ENCODE peak calls at places on chromosomes 5 and 9, in seven cellular contexts. C is breast epithelium, J is GM12891, Z is sigmoid colon, I is prostate gland, G is GM12892, E is transverse colon. K is an unnamed sample.

GRCh38 chr5:90866333-90866732 is 307.7 kb downstream of the ADGRV1 start:
- DNase-seq in C (no peak), J (no peak), Z (no peak), I (no peak), G (no peak), E (no peak), K (no peak)

GRCh38 chr9:24258626-24259025 is 287.1 kb downstream of the IZUMO3 start:
- DNase-seq in C (no peak), J (no peak), Z (no peak), I (no peak), G (no peak), E (no peak), K (no peak)

GRCh38 chr9:18396102-18396728 is 77.7 kb upstream of the ADAMTSL1 start:
- DNase-seq in C (no peak), J (no peak), Z (no peak), I (no peak), G (no peak), E (no peak), K (no peak)

GRCh38 chr5:132396589-132397001 is 27.1 kb downstream of the SLC22A5 start:
- DNase-seq in C (no peak), J (no peak), Z (no peak), I (no peak), G (no peak), E (no peak), K (no peak)

GRCh38 chr5:36662291-36662851 is 56.0 kb downstream of the SLC1A3 start:
- DNase-seq in C (no peak), J (no peak), Z (no peak), I (no peak), G (no peak), E (no peak), K (peak; percentile 58)

GRCh38 chr5:77560677-77561263 is 68.7 kb upstream of the WDR41 start:
- DNase-seq in C (no peak), J (no peak), Z (no peak), I (peak; percentile 5), G (no peak), E (no peak), K (no peak)

GRCh38 chr5:137487600-137487999 is 11.5 kb downstream of the SPOCK1 start:
- DNase-seq in C (no peak), J (no peak), Z (peak; percentile 73), I (no peak), G (no peak), E (no peak), K (no peak)

GRCh38 chr5:135129307-135129706 is 95.3 kb upstream of the PITX1 start:
- DNase-seq in C (no peak), J (no peak), Z (no peak), I (no peak), G (no peak), E (no peak), K (no peak)

GRCh38 chr5:96649938-96650540 is 12.1 kb upstream of the CAST start:
- DNase-seq in C (no peak), J (no peak), Z (no peak), I (no peak), G (no peak), E (peak; percentile 35), K (no peak)

GRCh38 chr9:35076848-35077247 is 2.9 kb downstream of the FANCG start:
- DNase-seq in C (peak; percentile 1), J (no peak), Z (no peak), I (no peak), G (no peak), E (no peak), K (no peak)

GRCh38 chr9:35075358-35075757 is 2.9 kb upstream of the VCP start:
- DNase-seq in C (peak; percentile 5), J (no peak), Z (peak; percentile 57), I (no peak), G (no peak), E (no peak), K (no peak)

GRCh38 chr9:35079041-35079425 is 709 bp downstream of the FANCG start:
- DNase-seq in C (no peak), J (no peak), Z (peak; percentile 35), I (no peak), G (no peak), E (no peak), K (no peak)

GRCh38 chr9:35078066-35078465 is 1.7 kb downstream of the FANCG start:
- DNase-seq in C (no peak), J (no peak), Z (no peak), I (no peak), G (no peak), E (no peak), K (no peak)

DNA sequence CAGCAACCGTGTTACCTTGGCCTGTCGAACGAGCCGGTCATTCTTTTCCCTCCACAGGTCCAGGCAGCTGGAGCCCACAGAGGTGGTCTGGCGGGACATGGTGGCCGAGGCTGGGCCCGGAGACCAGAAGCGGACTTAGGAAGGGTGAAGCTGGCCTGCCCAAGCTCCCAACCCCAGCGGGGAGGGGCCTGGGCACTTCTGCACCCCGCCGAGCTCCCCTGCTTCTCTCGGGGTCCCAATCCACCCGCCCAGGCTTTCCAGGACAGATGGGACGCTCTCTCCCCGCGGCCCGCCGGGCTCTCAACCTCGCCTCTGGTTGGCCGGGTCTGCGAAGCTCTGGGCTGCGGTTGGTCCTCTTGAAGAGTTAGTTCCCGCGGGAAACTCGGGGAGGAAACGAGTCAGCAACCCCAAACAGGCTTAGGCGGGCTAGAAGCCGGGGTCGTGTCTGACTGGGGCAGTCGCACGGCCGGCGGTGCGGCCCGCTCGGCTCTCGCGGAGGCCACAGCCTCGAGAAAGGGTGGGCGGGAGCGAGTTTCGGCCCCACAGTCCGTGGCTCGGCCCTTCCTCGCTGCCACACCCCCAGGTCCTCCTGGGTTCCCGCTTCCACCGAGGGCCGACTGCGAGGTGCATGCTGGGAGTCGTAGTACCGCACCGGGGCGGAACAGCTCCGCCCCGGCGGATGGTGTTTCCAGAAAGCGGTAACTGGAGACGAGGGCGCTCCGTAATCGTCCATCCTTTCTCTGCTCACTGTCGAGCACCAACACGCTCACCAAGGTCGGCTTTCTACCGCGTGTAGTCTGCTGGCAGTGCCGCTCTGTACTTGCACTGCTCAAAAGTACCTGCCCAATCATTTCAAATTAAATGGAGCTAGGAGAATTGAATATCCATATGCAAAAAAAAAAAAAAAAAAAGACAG is at the start of gene FANCG:
- DNase-seq in C (peak; percentile 83), J (peak; percentile 90), Z (peak; percentile 95), I (peak; percentile 92), G (peak; percentile 94), E (peak; percentile 93), K (peak; percentile 94)
- TF ChIP-seq POLR2A in C (no peak), J (peak; percentile 81), Z (no peak), I (peak; percentile 35), G (peak; percentile 78), E (peak; percentile 42), K (no peak)

DNA sequence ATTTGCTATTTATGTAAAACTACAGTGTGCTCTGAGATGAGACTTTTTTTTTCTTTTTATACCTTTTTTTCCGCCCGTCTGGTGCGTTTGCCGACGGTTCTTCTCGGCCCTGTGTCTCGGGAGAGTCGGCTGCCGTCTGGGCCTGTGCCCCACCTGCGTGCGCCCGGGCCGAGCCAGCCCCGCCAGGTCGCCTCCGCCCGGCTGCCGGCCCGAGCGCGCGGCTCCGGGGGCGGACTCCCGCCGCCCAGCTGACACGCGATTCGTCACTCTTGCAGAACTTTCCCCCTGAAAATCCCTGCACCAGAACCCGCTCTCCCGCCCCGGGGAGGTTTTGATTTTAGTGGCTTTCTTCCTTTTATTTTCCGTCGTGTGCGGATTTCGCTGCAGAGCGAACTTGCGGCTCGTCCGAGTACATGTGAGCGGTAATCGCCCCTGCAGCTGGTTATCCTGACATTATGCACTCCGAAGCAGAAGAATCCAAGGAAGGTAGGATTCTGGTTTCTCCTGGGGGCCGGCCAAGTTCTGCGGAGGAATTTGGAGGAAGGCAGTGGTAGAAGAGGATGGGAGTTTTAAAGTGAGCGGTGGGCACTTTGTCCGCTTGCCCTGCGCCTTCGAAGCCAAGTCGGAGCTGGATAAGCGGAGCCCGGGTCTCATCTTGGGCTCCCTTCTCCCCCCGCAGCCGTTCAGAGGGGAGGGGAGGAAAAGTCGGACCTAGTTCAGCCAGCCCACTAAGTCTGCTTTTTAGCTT is at the start of gene TNFAIP8:
- DNase-seq in C (peak; percentile 53), J (no peak), Z (peak; percentile 77), I (peak; percentile 43), G (peak; percentile 47), E (peak; percentile 59), K (peak; percentile 92)
- TF ChIP-seq POLR2AphosphoS5 in C (no peak), J (peak; percentile 82), Z (peak; percentile 28), I (no peak), G (peak; percentile 90), E (no peak), K (peak; percentile 27)

GRCh38 chr5:69188811-69189161 is 597 bp upstream of the CENPH start:
- DNase-seq in C (no peak), J (no peak), Z (no peak), I (no peak), G (no peak), E (no peak), K (no peak)

GRCh38 chr5:69187342-69187741 is 2.0 kb upstream of the CENPH start:
- DNase-seq in C (no peak), J (no peak), Z (no peak), I (no peak), G (no peak), E (no peak), K (no peak)

GRCh38 chr5:69189162-69190086 is at the start of gene CENPH:
- DNase-seq in C (peak; percentile 87), J (peak; percentile 78), Z (peak; percentile 93), I (peak; percentile 70), G (peak; percentile 74), E (peak; percentile 93), K (peak; percentile 89)
- TF ChIP-seq POLR2A in C (no peak), J (peak; percentile 67), Z (no peak), I (no peak), G (peak; percentile 77), E (no peak), K (no peak)

DNA sequence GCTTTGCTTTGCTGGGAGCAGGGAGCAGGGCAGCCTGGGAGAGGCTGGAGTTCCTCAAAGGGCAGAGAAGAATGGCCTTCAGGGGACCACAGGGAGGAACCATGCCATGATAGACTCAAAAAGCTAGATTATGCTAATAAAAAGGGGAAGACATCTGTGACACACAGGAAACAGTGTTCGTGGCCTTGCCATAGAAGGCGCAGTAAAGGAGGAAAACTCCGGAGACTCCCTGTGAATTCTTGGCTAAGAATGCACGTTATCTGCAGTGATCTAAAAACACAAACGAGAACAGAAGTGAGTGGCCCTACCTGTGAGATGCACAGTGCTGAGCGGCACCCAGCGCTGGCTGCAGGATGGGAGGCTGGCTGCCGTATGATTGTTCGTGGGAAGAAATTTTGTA is 15.9 kb upstream of the LTC4S start:
- DNase-seq in C (no peak), J (no peak), Z (no peak), I (no peak), G (no peak), E (no peak), K (no peak)
- TF ChIP-seq POLR2AphosphoS5 in C (no peak), J (no peak), Z (no peak), I (peak; percentile 57), G (no peak), E (no peak), K (no peak)

K was measured in upper lobe of left lung.